ENCODE peak calls at places on chromosomes 3 and 15, in six cellular contexts. T is left ventricle myocardium inferior; S is kidney; W is CD8-positive, alpha-beta memory T cell; J is left lung; Z is right lobe of liver. Q is an unnamed sample. For H3K9me3, the result is how much of the 10 kb centered on the place peaks cover.

GRCh38 chr3:147924755-147925154 is 515.6 kb downstream of the ZIC1 start:
- DNase-seq in T (no peak), S (no peak), W (no peak), J (no peak), Z (no peak), Q (no peak)

GRCh38 chr3:63132456-63133250 is 145.5 kb upstream of the SYNPR start:
- DNase-seq in T (no peak), S (no peak), W (no peak), J (no peak), Z (no peak), Q (no peak)

GRCh38 chr15:78212008-78212407 is 22.4 kb downstream of the ACSBG1 start:
- DNase-seq in T (no peak), S (no peak), W (no peak), J (no peak), Z (no peak), Q (no peak)

GRCh38 chr3:190597291-190597690 is 83.4 kb downstream of the IL1RAP start:
- DNase-seq in T (no peak), S (no peak), W (no peak), J (no peak), Z (no peak), Q (no peak)

GRCh38 chr3:151402349-151402748 is 17.8 kb upstream of the P2RY12 start:
- DNase-seq in T (no peak), S (no peak), W (no peak), J (no peak), Z (no peak), Q (no peak)

GRCh38 chr15:89430530-89431341 is 65.6 kb downstream of the RHCG start:
- DNase-seq in T (peak), S (peak), W (peak), J (peak), Z (peak), Q (peak)

GRCh38 chr15:73174171-73174570 is 121.9 kb downstream of the NEO1 start:
- DNase-seq in T (no peak), S (no peak), W (no peak), J (no peak), Z (no peak), Q (no peak)

GRCh38 chr15:37045859-37046318 is 54.5 kb downstream of the MEIS2 start:
- DNase-seq in T (no peak), S (no peak), W (no peak), J (peak), Z (no peak), Q (no peak)

GRCh38 chr3:186996356-186996755 is 66.0 kb downstream of the ST6GAL1 start:
- DNase-seq in T (no peak), S (no peak), W (no peak), J (no peak), Z (no peak), Q (no peak)
- H3K4me3 ChIP-seq in T (no peak), S (no peak), W (no peak), J (no peak), Z (no peak), Q (no peak)

DNA sequence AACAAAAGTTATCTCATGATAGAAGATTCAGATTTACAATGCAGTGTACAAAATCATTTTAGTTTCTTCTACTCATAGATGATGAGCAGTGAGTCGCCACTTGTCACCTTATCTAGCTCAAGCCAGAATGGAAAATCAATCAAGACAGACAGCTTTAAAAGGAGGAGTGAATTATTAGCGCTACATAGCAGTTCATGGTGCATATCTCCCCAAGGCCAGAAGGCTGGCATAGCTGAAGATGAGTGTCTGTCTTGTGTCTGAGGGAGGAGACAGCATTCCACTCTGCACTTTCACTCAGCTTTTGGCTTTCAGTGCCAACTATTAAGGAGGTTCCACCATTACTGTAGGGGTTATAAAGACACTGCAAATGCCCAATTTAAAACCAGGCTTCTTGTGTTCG is 804.1 kb upstream of the LMCD1 start:
- DNase-seq in T (no peak), S (no peak), W (no peak), J (no peak), Z (no peak), Q (no peak)
- H3K9me3 ChIP-seq in T (under half), S (under half), W (under half), J (under half), Z (under half), Q (under half)

DNA sequence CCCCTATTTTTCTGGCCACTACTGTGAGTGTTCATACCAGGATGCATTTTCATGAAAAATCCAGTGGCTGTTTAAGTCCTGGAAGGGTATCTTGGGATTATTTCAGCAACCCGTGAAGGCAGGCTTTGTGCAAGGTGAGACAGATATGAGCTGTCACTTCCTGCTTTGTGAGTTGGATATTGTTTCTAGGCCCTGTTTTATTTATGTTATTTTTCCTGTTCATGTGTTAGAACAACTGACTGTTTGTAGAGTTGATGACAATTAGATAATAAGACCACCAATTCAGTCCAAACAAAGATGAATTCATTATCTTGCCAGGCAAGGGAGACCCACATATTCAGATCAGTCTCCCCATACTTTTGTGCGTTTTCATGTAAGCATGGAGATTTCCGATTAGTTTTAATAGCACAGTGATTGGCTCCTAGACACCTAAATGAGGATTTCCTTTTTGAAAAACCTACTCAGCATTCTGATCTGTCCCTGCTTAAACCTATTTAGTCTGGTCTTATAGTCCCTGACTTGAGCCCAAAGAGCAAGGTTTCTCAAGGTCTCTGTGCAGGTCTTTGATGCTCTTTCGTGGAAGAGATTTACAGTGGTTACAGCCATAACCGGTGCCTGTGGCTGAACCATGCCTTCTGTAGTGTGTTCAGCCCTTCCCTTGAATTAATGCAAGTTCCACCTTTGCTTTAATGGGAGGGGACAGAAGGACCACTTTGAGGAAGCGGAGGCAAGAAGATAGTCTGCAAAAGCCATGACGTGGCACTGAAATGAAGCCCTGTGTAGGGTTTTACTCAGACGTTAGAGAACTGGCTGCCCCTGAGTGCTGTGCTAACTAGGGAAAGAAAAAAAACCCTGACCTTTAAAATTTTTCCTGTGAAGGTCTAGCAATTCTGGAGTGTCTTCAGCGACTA is 42.8 kb downstream of the ZBTB38 start:
- DNase-seq in T (no peak), S (no peak), W (peak), J (no peak), Z (no peak), Q (no peak)
- H3K4me3 ChIP-seq in T (peak), S (peak), W (peak), J (no peak), Z (no peak), Q (no peak)

GRCh38 chr3:15033103-15033502 is 32.0 kb downstream of the MRPS25 start:
- DNase-seq in T (no peak), S (no peak), W (no peak), J (no peak), Z (no peak), Q (no peak)
- H3K9me3 ChIP-seq in T (under half), S (under half), W (under half), J (under half), Z (under half), Q (under half)

DNA sequence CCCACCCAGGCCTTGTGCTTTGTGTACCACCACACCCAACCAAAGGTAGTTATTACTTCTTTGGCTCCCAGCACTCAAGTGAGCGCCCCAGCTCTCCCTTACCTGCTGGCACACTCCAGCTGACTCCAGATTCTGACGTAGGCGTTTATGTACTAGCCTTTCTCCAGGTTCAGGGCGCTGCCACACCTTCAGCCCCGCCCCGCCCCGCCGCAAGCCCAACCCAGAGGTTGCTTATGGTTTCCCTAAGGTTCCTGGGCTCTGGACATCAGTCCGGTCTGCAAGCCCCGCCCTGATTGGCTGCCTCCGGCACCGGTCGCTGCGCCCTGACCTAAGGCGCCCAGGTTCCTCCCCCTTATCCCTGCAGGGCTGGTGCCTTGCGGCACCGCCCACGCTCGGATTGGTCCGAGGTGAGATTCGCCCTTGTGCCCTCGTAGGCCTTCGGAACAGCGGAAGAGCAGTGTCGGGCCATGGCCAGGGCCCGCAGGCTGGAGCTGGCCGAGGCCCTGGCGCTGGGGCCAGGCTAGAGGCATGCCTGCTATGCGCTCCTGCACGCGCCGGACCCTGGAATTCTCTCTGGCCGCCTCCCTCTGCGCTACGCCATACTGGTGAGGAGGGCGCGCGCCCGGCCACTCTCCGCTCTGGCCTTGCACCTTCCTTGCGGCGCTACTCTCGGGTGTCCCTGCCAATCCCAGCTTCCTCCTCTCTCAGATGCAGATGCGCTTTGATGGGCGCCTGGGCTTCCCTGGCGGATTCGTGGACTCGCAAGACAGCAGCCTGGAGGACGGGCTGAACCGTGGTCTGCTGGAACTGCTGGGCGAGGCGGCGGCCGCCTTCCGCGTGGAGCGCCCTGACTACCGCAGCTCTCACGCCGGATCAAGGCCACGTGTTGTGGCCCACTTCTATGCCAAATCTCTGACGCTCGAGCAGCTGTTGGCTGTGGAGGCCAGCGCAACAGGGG is 19.8 kb upstream of the NUDT16 start:
- DNase-seq in T (peak), S (peak), W (no peak), J (peak), Z (peak), Q (peak)
- H3K4me3 ChIP-seq in T (peak), S (peak), W (no peak), J (peak), Z (peak), Q (peak)

DNA sequence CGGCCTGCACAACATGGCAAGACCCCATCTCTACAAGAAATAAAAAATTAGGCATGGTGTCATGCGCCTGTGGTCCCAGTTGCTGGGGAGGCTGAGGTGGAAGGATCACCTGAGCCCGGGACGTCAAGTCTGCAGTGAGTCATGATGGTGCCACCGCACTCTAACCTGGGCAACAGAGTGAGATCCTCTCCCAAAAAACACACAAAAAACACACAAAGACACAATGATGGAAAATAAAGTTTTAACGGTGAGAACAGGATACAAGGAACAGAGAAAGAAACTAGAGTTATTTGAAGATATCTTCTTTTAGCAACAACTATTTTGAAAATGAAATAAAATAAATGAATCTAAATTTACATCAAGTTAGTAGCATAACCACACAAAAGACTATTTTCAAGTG is 12.0 kb downstream of the CLASP2 start:
- DNase-seq in T (no peak), S (no peak), W (no peak), J (no peak), Z (no peak), Q (no peak)
- H3K9me3 ChIP-seq in T (under half), S (under half), W (under half), J (under half), Z (under half), Q (under half)

GRCh38 chr3:72655758-72656157 is 192.5 kb downstream of the SHQ1 start:
- DNase-seq in T (no peak), S (no peak), W (no peak), J (no peak), Z (no peak), Q (no peak)
- H3K4me3 ChIP-seq in T (no peak), S (no peak), W (no peak), J (no peak), Z (no peak), Q (no peak)

GRCh38 chr15:20349774-20350498 is 191.7 kb downstream of the GOLGA6L6 start:
- DNase-seq in T (no peak), S (peak), W (no peak), J (no peak), Z (no peak), Q (peak)
- H3K9me3 ChIP-seq in T (under half), S (under half), W (under half), J (under half), Z (under half), Q (under half)